ENCODE peak calls at places on chromosomes 7 and 10, in six cellular contexts. D is SK-N-SH, A is neuronal stem cell, N is colonic mucosa, G is fibroblast of lung, C is H1. S is an unnamed sample.

GRCh38 chr7:523436-524336 is 4.0 kb upstream of the PDGFA start:
- DNase-seq in D (no peak), A (no peak), N (no peak), G (no peak), C (no peak), S (no peak)

GRCh38 chr10:129849452-129849750 is 114.7 kb downstream of the EBF3 start:
- DNase-seq in D (no peak), A (no peak), N (no peak), G (no peak), C (no peak), S (no peak)

GRCh38 chr7:65980478-65981250 is 1.3 kb downstream of the GUSB start:
- DNase-seq in D (peak), A (no peak), N (peak), G (peak), C (no peak), S (no peak)

GRCh38 chr10:66366163-66366562 is 559.7 kb upstream of the LRRTM3 start:
- DNase-seq in D (no peak), A (no peak), N (no peak), G (no peak), C (no peak), S (no peak)

GRCh38 chr7:73706122-73707044 is 13.1 kb downstream of the STX1A start:
- DNase-seq in D (peak), A (no peak), N (no peak), G (peak), C (no peak), S (no peak)

GRCh38 chr7:127927339-127927679 is 103.9 kb downstream of the LRRC4 start:
- DNase-seq in D (no peak), A (no peak), N (no peak), G (peak), C (no peak), S (no peak)

GRCh38 chr7:141444956-141445355 is 106.3 kb upstream of the AGK start:
- DNase-seq in D (no peak), A (no peak), N (no peak), G (peak), C (no peak), S (no peak)

GRCh38 chr10:114623661-114624294 is 34.3 kb downstream of the ABLIM1 start:
- DNase-seq in D (no peak), A (no peak), N (peak), G (peak), C (peak), S (peak)

GRCh38 chr7:31104361-31105255 is 52.5 kb downstream of the ADCYAP1R1 start:
- DNase-seq in D (no peak), A (no peak), N (no peak), G (no peak), C (no peak), S (no peak)

GRCh38 chr10:50373821-50374501 is 122.6 kb upstream of the ASAH2 start:
- DNase-seq in D (no peak), A (no peak), N (no peak), G (peak), C (no peak), S (no peak)

GRCh38 chr10:27998178-27998953 is 513 bp downstream of the ODAD2 start:
- DNase-seq in D (peak), A (peak), N (no peak), G (peak), C (no peak), S (no peak)

GRCh38 chr10:133127291-133128125 is 32.5 kb upstream of the KNDC1 start:
- DNase-seq in D (peak), A (no peak), N (peak), G (no peak), C (no peak), S (no peak)

GRCh38 chr7:66810716-66811115 is 70.2 kb downstream of the RABGEF1 start:
- DNase-seq in D (no peak), A (no peak), N (no peak), G (no peak), C (no peak), S (no peak)

GRCh38 chr7:90345548-90346319 is 782 bp upstream of the GTPBP10 start:
- DNase-seq in D (peak), A (no peak), N (peak), G (peak), C (no peak), S (peak)

GRCh38 chr7:145398758-145399157 is 562.9 kb upstream of the TPK1 start:
- DNase-seq in D (no peak), A (peak), N (no peak), G (no peak), C (no peak), S (no peak)

GRCh38 chr7:121395961-121396757 is at the start of gene FAM3C:
- DNase-seq in D (peak), A (peak), N (peak), G (peak), C (peak), S (peak)

GRCh38 chr10:29105516-29106215 is 183.2 kb upstream of the LYZL1 start:
- DNase-seq in D (no peak), A (no peak), N (no peak), G (peak), C (no peak), S (peak)

GRCh38 chr10:224571-224970 is 89.3 kb downstream of the ZMYND11 start:
- DNase-seq in D (no peak), A (no peak), N (no peak), G (no peak), C (no peak), S (no peak)

GRCh38 chr10:121594623-121595320 is 3.5 kb downstream of the FGFR2 start:
- DNase-seq in D (no peak), A (no peak), N (no peak), G (peak), C (no peak), S (no peak)

GRCh38 chr10:50409965-50410811 is 158.9 kb upstream of the ASAH2 start:
- DNase-seq in D (no peak), A (no peak), N (no peak), G (peak), C (no peak), S (peak)

DNA sequence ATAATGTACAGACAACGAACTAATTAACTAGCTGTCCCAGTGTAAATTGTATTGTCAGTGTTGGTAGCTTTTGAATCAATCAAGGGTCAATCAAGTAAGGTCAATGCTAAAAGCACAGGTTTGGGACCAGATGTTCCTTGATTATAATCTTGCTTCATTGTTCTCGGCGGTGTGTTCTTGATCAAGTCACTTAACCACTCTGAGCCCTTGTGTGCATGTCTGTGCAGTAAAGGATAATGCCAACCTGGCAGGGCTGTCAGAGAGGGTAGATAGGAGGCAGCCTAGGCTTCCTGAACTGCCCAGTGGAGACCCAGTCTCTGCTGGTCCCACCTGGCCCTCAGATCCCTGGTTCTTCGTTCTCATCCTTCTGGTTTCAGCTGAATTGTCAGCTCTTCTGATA is 221.0 kb downstream of the EMX2 start:
- DNase-seq in D (no peak), A (no peak), N (no peak), G (no peak), C (no peak), S (no peak)
- H3K9ac ChIP-seq in D (no peak), A (no peak), N (no peak), G (no peak), C (no peak), S (no peak)

GRCh38 chr7:122833888-122834570 is 52.2 kb downstream of the CADPS2 start:
- DNase-seq in D (no peak), A (no peak), N (no peak), G (no peak), C (no peak), S (no peak)
- H3K9ac ChIP-seq in D (no peak), A (no peak), N (no peak), G (no peak), C (no peak), S (no peak)

GRCh38 chr10:33900591-33900990 is 566.1 kb upstream of the NRP1 start:
- DNase-seq in D (no peak), A (no peak), N (no peak), G (peak), C (no peak), S (peak)
- H3K9ac ChIP-seq in D (no peak), A (no peak), N (no peak), G (no peak), C (no peak), S (peak)

DNA sequence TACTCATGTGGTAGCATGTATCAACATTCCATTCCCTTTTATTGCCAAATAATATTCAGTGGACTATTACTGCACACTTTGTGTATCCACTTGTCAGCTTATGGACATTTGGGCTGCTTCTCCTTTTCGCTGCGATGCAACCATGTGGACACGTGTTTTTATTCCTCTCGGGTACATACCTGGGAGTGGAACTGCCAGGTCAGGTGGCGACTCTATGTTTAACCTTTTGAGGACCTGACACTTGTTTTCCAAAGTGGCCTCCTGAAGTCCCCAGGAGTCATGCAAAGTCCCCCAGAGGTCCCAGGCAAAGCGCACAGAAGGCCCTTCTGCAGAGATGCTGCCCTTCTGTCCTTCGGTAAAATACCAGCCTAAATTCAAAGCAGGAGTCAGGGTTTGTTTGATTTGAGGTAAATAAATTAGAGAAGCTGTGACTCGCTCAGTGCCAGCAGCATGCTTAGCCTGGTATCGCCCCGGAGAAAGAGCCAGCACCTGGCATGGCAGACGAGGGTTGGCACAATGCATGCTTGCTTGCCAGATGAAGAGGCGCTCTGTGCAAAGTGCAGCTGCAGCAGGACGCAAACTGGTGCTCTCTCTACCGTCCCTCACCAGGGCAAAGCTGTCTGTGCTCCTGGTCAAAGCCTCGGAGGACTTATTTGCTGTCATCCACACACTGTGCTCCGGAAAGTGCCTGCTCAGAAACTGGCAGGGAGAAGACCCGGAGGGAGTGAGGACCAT is 37.8 kb downstream of the HIPK2 start:
- DNase-seq in D (no peak), A (no peak), N (peak), G (no peak), C (no peak), S (no peak)
- H3K9ac ChIP-seq in D (no peak), A (no peak), N (no peak), G (no peak), C (no peak), S (no peak)

DNA sequence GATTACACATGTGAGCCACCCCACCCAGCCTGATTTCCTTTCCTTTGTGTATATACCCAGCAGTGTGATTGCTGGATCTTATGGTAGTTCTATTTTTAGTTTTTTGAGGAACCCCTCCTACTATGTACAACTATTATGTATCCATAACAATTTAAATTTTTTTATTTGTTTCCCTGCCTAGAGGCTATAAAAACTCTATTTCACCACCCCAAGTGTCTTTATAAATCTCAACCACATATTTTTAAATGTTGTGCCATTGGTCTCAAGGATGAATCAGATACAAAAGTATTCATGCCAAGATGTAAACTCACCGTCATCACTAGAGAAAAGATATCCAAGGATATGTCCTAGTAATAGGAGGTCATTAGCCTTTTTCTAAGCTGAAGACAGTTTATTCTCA is 29.2 kb downstream of the COL1A2 start:
- DNase-seq in D (no peak), A (no peak), N (no peak), G (peak), C (no peak), S (peak)
- H3K9ac ChIP-seq in D (peak), A (no peak), N (no peak), G (no peak), C (no peak), S (no peak)

GRCh38 chr7:80014507-80014906 is 120.1 kb upstream of the GNAI1 start:
- DNase-seq in D (no peak), A (no peak), N (no peak), G (peak), C (no peak), S (peak)
- H3K9ac ChIP-seq in D (no peak), A (no peak), N (no peak), G (no peak), C (no peak), S (no peak)

DNA sequence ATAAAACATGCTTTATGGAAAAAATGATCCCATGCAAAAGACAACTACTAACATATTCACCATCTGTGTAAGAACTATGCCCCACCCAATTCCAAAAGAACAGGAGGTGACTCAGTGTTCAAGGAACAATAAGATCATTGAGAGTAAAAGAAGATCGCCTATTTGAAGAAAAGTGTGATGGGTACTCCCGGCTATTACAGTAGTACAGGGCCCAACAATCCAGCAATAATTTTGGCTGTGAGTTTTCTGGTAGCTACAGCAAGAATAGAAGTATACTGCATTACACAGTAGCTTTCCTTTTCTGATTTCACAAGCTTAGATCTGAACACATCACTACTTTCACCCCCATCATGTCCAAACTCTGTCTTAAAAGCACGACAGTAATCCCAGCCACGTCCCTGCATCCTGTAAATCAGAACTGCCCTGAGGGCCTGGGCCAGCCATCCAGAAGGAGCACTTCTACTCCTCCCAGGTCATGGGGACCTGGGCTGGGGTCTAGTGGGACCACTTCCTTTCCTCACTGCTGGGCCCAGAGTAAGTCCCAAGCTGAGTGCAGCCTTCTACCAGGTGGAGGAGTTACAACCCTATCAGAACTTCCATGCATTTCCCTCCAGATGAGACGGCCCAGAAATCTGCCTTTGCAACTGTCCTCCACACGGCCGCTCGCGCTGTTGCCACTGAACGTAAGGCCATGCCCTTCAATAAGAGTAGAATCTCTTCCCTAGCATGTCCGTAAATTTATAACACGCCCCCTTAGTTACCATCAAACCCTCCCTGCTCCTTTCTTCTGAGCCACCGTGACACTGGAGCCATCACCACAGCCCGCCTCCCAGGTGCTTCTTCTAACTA is 7.9 kb downstream of the ESYT2 start:
- DNase-seq in D (no peak), A (no peak), N (no peak), G (peak), C (no peak), S (peak)
- H3K9ac ChIP-seq in D (peak), A (no peak), N (no peak), G (no peak), C (no peak), S (peak)

DNA sequence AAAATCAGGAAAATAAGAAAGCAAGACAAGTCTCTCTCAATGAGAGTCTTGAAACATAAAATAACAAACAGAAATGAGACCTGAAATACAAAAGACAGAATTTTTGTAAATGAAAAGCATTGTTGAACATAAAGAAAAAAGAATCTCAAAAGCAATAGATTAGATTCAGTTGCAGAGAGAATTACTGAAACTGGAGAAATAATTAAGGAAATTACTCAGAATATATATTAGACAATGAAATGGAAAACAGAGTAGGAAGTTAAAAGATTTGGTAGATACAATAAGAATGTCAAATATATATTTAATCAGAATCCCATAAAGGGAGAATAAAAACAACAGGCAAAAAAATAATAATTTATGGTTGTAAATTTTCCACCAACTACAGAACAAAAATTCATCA is 308.3 kb downstream of the CRPPA start:
- DNase-seq in D (no peak), A (no peak), N (no peak), G (no peak), C (no peak), S (no peak)
- H3K9ac ChIP-seq in D (no peak), A (no peak), N (no peak), G (no peak), C (no peak), S (no peak)

DNA sequence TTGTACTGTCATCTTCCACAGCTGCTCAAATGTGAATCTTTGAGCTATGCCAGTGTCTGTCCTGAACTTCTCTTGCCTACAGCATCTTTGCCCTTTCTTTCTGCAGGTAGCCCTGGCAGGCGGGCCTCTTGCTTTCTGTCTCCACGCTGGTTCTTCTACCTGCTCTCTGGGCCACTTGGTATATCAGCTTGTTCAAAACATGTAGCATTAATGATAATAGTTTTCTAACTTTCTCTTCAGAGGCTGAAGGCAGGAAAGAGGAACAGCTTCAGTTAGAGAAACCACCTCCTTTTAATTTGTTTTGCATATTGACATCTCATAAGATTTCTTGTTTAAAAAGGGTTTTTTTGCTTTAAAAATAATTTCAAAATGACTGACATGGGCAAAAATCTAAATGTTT is 923 bp upstream of the FGL2 start:
- DNase-seq in D (no peak), A (no peak), N (no peak), G (no peak), C (no peak), S (no peak)
- H3K9ac ChIP-seq in D (no peak), A (no peak), N (no peak), G (no peak), C (no peak), S (no peak)

GRCh38 chr7:101940830-101941229 is 123.4 kb downstream of the CUX1 start:
- DNase-seq in D (no peak), A (peak), N (peak), G (no peak), C (peak), S (no peak)
- H3K9ac ChIP-seq in D (peak), A (no peak), N (no peak), G (no peak), C (peak), S (no peak)

S was measured in mammary epithelial cell.